ENCODE peak calls at places on chromosomes 6 and 20, in seven cellular contexts. One of them, this sample, is unnamed.

GRCh38 chr6:28769626-28770402 is 154.0 kb downstream of the TRIM27 start:
- DNase-seq in brain microvascular endothelial cell: peak; percentile 75
- DNase-seq in uterus: no peak
- DNase-seq in CD8-positive, alpha-beta T cell: no peak
- DNase-seq in transverse colon: no peak
- DNase-seq in colonic mucosa: no peak
- DNase-seq in endothelial cell of umbilical vein: no peak
- DNase-seq in this sample: no peak

GRCh38 chr6:161658216-161658615 is 384.4 kb upstream of the AGPAT4 start:
- DNase-seq in brain microvascular endothelial cell: no peak
- DNase-seq in endothelial cell of umbilical vein: no peak
- DNase-seq in transverse colon: no peak
- DNase-seq in CD8-positive, alpha-beta T cell: no peak
- DNase-seq in uterus: no peak
- DNase-seq in colonic mucosa: no peak
- DNase-seq in this sample: no peak

GRCh38 chr6:110654096-110654820 is 161.0 kb downstream of the CDK19 start:
- DNase-seq in CD8-positive, alpha-beta T cell: no peak
- DNase-seq in uterus: no peak
- DNase-seq in brain microvascular endothelial cell: no peak
- DNase-seq in transverse colon: no peak
- DNase-seq in colonic mucosa: no peak
- DNase-seq in endothelial cell of umbilical vein: no peak
- DNase-seq in this sample: no peak

GRCh38 chr6:150025201-150025917 is at the start of gene RAET1L:
- DNase-seq in transverse colon: peak; percentile 65
- DNase-seq in uterus: no peak
- DNase-seq in colonic mucosa: peak; percentile 75
- DNase-seq in brain microvascular endothelial cell: peak; percentile 24
- DNase-seq in endothelial cell of umbilical vein: peak; percentile 35
- DNase-seq in CD8-positive, alpha-beta T cell: no peak
- DNase-seq in this sample: peak; percentile 72

GRCh38 chr20:33516882-33517281 is 27.0 kb downstream of the CBFA2T2 start:
- DNase-seq in brain microvascular endothelial cell: no peak
- DNase-seq in colonic mucosa: no peak
- DNase-seq in endothelial cell of umbilical vein: peak; percentile 27
- DNase-seq in CD8-positive, alpha-beta T cell: no peak
- DNase-seq in uterus: no peak
- DNase-seq in transverse colon: no peak
- DNase-seq in this sample: no peak

GRCh38 chr20:61499859-61500258 is 247.8 kb downstream of the CDH4 start:
- DNase-seq in CD8-positive, alpha-beta T cell: no peak
- DNase-seq in uterus: no peak
- DNase-seq in brain microvascular endothelial cell: no peak
- DNase-seq in colonic mucosa: no peak
- DNase-seq in endothelial cell of umbilical vein: no peak
- DNase-seq in transverse colon: no peak
- DNase-seq in this sample: no peak

GRCh38 chr6:42043787-42044475 is 6.4 kb upstream of the TAF8 start:
- DNase-seq in brain microvascular endothelial cell: peak; percentile 82
- DNase-seq in colonic mucosa: peak; percentile 95
- DNase-seq in transverse colon: peak; percentile 92
- DNase-seq in endothelial cell of umbilical vein: peak; percentile 82
- DNase-seq in CD8-positive, alpha-beta T cell: peak; percentile 97
- DNase-seq in uterus: peak; percentile 84
- DNase-seq in this sample: peak; percentile 87

GRCh38 chr6:148873868-148874267 is 127.0 kb downstream of the UST start:
- DNase-seq in uterus: no peak
- DNase-seq in endothelial cell of umbilical vein: no peak
- DNase-seq in CD8-positive, alpha-beta T cell: no peak
- DNase-seq in brain microvascular endothelial cell: no peak
- DNase-seq in transverse colon: no peak
- DNase-seq in colonic mucosa: no peak
- DNase-seq in this sample: no peak

GRCh38 chr6:64254558-64254957 is 619.0 kb downstream of the PHF3 start:
- DNase-seq in transverse colon: no peak
- DNase-seq in CD8-positive, alpha-beta T cell: no peak
- DNase-seq in colonic mucosa: no peak
- DNase-seq in uterus: no peak
- DNase-seq in brain microvascular endothelial cell: no peak
- DNase-seq in endothelial cell of umbilical vein: peak; percentile 32
- DNase-seq in this sample: no peak

GRCh38 chr20:61589055-61589385 is 337.0 kb downstream of the CDH4 start:
- DNase-seq in CD8-positive, alpha-beta T cell: no peak
- DNase-seq in uterus: no peak
- DNase-seq in brain microvascular endothelial cell: no peak
- DNase-seq in transverse colon: no peak
- DNase-seq in endothelial cell of umbilical vein: no peak
- DNase-seq in colonic mucosa: no peak
- DNase-seq in this sample: no peak

GRCh38 chr6:52909131-52909530 is 367 bp downstream of the GSTA3 start:
- DNase-seq in transverse colon: no peak
- DNase-seq in CD8-positive, alpha-beta T cell: no peak
- DNase-seq in endothelial cell of umbilical vein: no peak
- DNase-seq in uterus: no peak
- DNase-seq in colonic mucosa: no peak
- DNase-seq in brain microvascular endothelial cell: no peak
- DNase-seq in this sample: no peak

GRCh38 chr6:24743944-24744335 is 25.0 kb upstream of the C6orf62 start:
- DNase-seq in endothelial cell of umbilical vein: no peak
- DNase-seq in brain microvascular endothelial cell: no peak
- DNase-seq in colonic mucosa: no peak
- DNase-seq in transverse colon: no peak
- DNase-seq in uterus: no peak
- DNase-seq in CD8-positive, alpha-beta T cell: no peak
- DNase-seq in this sample: no peak

GRCh38 chr6:36765943-36766648 is 68.5 kb downstream of the RAB44 start:
- DNase-seq in colonic mucosa: peak; percentile 87
- DNase-seq in CD8-positive, alpha-beta T cell: peak; percentile 80
- DNase-seq in endothelial cell of umbilical vein: peak; percentile 65
- DNase-seq in transverse colon: peak; percentile 88
- DNase-seq in brain microvascular endothelial cell: peak; percentile 80
- DNase-seq in uterus: peak; percentile 81
- DNase-seq in this sample: peak; percentile 87

GRCh38 chr20:51326241-51326819 is 216.2 kb downstream of the NFATC2 start:
- DNase-seq in uterus: peak; percentile 24
- DNase-seq in brain microvascular endothelial cell: peak; percentile 70
- DNase-seq in CD8-positive, alpha-beta T cell: peak; percentile 55
- DNase-seq in endothelial cell of umbilical vein: peak; percentile 39
- DNase-seq in colonic mucosa: peak; percentile 24
- DNase-seq in transverse colon: peak; percentile 44
- DNase-seq in this sample: no peak

GRCh38 chr6:121504227-121504626 is 68.8 kb downstream of the GJA1 start:
- DNase-seq in transverse colon: no peak
- DNase-seq in CD8-positive, alpha-beta T cell: no peak
- DNase-seq in endothelial cell of umbilical vein: peak; percentile 77
- DNase-seq in brain microvascular endothelial cell: peak; percentile 80
- DNase-seq in uterus: no peak
- DNase-seq in colonic mucosa: no peak
- DNase-seq in this sample: no peak

GRCh38 chr6:52544325-52545022 is 32.4 kb downstream of the TRAM2 start:
- DNase-seq in brain microvascular endothelial cell: no peak
- DNase-seq in uterus: no peak
- DNase-seq in CD8-positive, alpha-beta T cell: no peak
- DNase-seq in transverse colon: no peak
- DNase-seq in endothelial cell of umbilical vein: peak; percentile 48
- DNase-seq in colonic mucosa: no peak
- DNase-seq in this sample: no peak

GRCh38 chr6:32622545-32623401 is 14.4 kb upstream of the HLA-DQA1 start:
- DNase-seq in endothelial cell of umbilical vein: no peak
- DNase-seq in uterus: no peak
- DNase-seq in brain microvascular endothelial cell: no peak
- DNase-seq in colonic mucosa: peak; percentile 22
- DNase-seq in CD8-positive, alpha-beta T cell: peak; percentile 48
- DNase-seq in transverse colon: no peak
- DNase-seq in this sample: peak; percentile 50

GRCh38 chr20:51037499-51038110 is 14.7 kb upstream of the KCNG1 start:
- DNase-seq in transverse colon: no peak
- DNase-seq in CD8-positive, alpha-beta T cell: no peak
- DNase-seq in brain microvascular endothelial cell: no peak
- DNase-seq in uterus: no peak
- DNase-seq in colonic mucosa: no peak
- DNase-seq in endothelial cell of umbilical vein: no peak
- DNase-seq in this sample: no peak

GRCh38 chr20:19909696-19910095 is 107.5 kb upstream of the NAA20 start:
- DNase-seq in transverse colon: peak; percentile 46
- DNase-seq in brain microvascular endothelial cell: no peak
- DNase-seq in CD8-positive, alpha-beta T cell: no peak
- DNase-seq in uterus: peak; percentile 64
- DNase-seq in endothelial cell of umbilical vein: no peak
- DNase-seq in colonic mucosa: peak; percentile 58
- DNase-seq in this sample: peak; percentile 57

GRCh38 chr6:30107756-30108155 is 5.1 kb downstream of the TRIM31 start:
- DNase-seq in brain microvascular endothelial cell: no peak
- DNase-seq in endothelial cell of umbilical vein: no peak
- DNase-seq in transverse colon: no peak
- DNase-seq in colonic mucosa: no peak
- DNase-seq in uterus: no peak
- DNase-seq in CD8-positive, alpha-beta T cell: no peak
- DNase-seq in this sample: no peak

GRCh38 chr6:131199568-131200272 is 64.5 kb downstream of the AKAP7 start:
- DNase-seq in colonic mucosa: peak; percentile 51
- DNase-seq in CD8-positive, alpha-beta T cell: peak; percentile 70
- DNase-seq in brain microvascular endothelial cell: peak; percentile 40
- DNase-seq in uterus: no peak
- DNase-seq in endothelial cell of umbilical vein: peak; percentile 43
- DNase-seq in transverse colon: peak; percentile 43
- DNase-seq in this sample: peak; percentile 67

GRCh38 chr6:399785-400517 is 8.4 kb downstream of the IRF4 start:
- DNase-seq in endothelial cell of umbilical vein: no peak
- DNase-seq in CD8-positive, alpha-beta T cell: no peak
- DNase-seq in brain microvascular endothelial cell: no peak
- DNase-seq in colonic mucosa: no peak
- DNase-seq in transverse colon: no peak
- DNase-seq in uterus: no peak
- DNase-seq in this sample: no peak

GRCh38 chr6:148520109-148520841 is 177.6 kb downstream of the SASH1 start:
- DNase-seq in colonic mucosa: no peak
- DNase-seq in endothelial cell of umbilical vein: no peak
- DNase-seq in CD8-positive, alpha-beta T cell: no peak
- DNase-seq in uterus: no peak
- DNase-seq in transverse colon: no peak
- DNase-seq in brain microvascular endothelial cell: no peak
- DNase-seq in this sample: peak; percentile 62

GRCh38 chr6:78989191-78989590 is 88.9 kb downstream of the PHIP start:
- DNase-seq in endothelial cell of umbilical vein: no peak
- DNase-seq in colonic mucosa: no peak
- DNase-seq in transverse colon: no peak
- DNase-seq in CD8-positive, alpha-beta T cell: no peak
- DNase-seq in brain microvascular endothelial cell: no peak
- DNase-seq in uterus: no peak
- DNase-seq in this sample: no peak
- H3K36me3 ChIP-seq in endothelial cell of umbilical vein: peaks cover 25% of the 10 kb centered on the region
- H3K36me3 ChIP-seq in colonic mucosa: peaks cover 6% of the 10 kb centered on the region
- H3K36me3 ChIP-seq in transverse colon: no peaks in the 10 kb centered on the region
- H3K36me3 ChIP-seq in CD8-positive, alpha-beta T cell: peaks cover 51% of the 10 kb centered on the region
- H3K36me3 ChIP-seq in brain microvascular endothelial cell: peaks cover 36% of the 10 kb centered on the region
- H3K36me3 ChIP-seq in uterus: no peaks in the 10 kb centered on the region
- H3K36me3 ChIP-seq in this sample: peaks cover 7% of the 10 kb centered on the region

GRCh38 chr6:43221046-43221773 is 8.1 kb downstream of the DNPH1 start:
- DNase-seq in uterus: no peak
- DNase-seq in CD8-positive, alpha-beta T cell: no peak
- DNase-seq in brain microvascular endothelial cell: no peak
- DNase-seq in transverse colon: no peak
- DNase-seq in endothelial cell of umbilical vein: no peak
- DNase-seq in colonic mucosa: no peak
- DNase-seq in this sample: no peak

GRCh38 chr6:43219814-43220213 is 9.5 kb downstream of the DNPH1 start:
- DNase-seq in brain microvascular endothelial cell: no peak
- DNase-seq in CD8-positive, alpha-beta T cell: no peak
- DNase-seq in uterus: no peak
- DNase-seq in colonic mucosa: no peak
- DNase-seq in endothelial cell of umbilical vein: no peak
- DNase-seq in transverse colon: no peak
- DNase-seq in this sample: no peak

GRCh38 chr6:43220439-43220951 is 8.8 kb downstream of the DNPH1 start:
- DNase-seq in brain microvascular endothelial cell: no peak
- DNase-seq in transverse colon: no peak
- DNase-seq in endothelial cell of umbilical vein: no peak
- DNase-seq in colonic mucosa: no peak
- DNase-seq in uterus: no peak
- DNase-seq in CD8-positive, alpha-beta T cell: no peak
- DNase-seq in this sample: no peak

GRCh38 chr6:43217351-43217750 is 11.9 kb downstream of the DNPH1 start:
- DNase-seq in transverse colon: no peak
- DNase-seq in endothelial cell of umbilical vein: no peak
- DNase-seq in colonic mucosa: no peak
- DNase-seq in CD8-positive, alpha-beta T cell: no peak
- DNase-seq in brain microvascular endothelial cell: no peak
- DNase-seq in uterus: no peak
- DNase-seq in this sample: no peak

DNA sequence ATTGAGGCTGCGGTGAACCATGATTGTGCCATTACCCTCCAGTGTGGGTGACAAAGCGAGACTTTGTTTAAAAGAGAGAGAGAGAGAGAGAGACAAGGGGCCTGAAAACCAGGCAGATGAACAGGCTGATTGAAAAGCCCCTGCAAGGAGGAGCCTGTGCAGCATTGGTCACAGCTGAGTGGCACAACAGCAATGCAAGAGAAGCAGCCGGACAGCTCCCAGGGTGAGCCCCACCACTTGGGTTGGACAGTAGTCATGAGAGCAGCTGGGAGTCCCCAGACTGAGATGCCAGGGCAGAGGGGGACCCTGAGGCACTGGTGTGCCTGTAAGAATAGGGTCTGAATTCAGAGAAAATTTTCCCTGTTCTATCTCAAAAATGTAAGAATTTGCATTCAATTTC is 10.2 kb downstream of the DNPH1 start:
- DNase-seq in transverse colon: no peak
- DNase-seq in uterus: no peak
- DNase-seq in brain microvascular endothelial cell: no peak
- DNase-seq in endothelial cell of umbilical vein: no peak
- DNase-seq in colonic mucosa: no peak
- DNase-seq in CD8-positive, alpha-beta T cell: no peak
- DNase-seq in this sample: no peak
- H3K36me3 ChIP-seq in transverse colon: no peaks in the 10 kb centered on the region
- H3K36me3 ChIP-seq in uterus: no peaks in the 10 kb centered on the region
- H3K36me3 ChIP-seq in brain microvascular endothelial cell: peaks cover 3% of the 10 kb centered on the region
- H3K36me3 ChIP-seq in endothelial cell of umbilical vein: no peaks in the 10 kb centered on the region
- H3K36me3 ChIP-seq in colonic mucosa: no peaks in the 10 kb centered on the region
- H3K36me3 ChIP-seq in CD8-positive, alpha-beta T cell: peaks cover 9% of the 10 kb centered on the region
- H3K36me3 ChIP-seq in this sample: no peaks in the 10 kb centered on the region

GRCh38 chr6:151671195-151671594 is 136.3 kb upstream of the ESR1 start:
- DNase-seq in CD8-positive, alpha-beta T cell: no peak
- DNase-seq in colonic mucosa: no peak
- DNase-seq in uterus: no peak
- DNase-seq in brain microvascular endothelial cell: no peak
- DNase-seq in endothelial cell of umbilical vein: no peak
- DNase-seq in transverse colon: no peak
- DNase-seq in this sample: no peak
- H3K36me3 ChIP-seq in CD8-positive, alpha-beta T cell: no peaks in the 10 kb centered on the region
- H3K36me3 ChIP-seq in colonic mucosa: no peaks in the 10 kb centered on the region
- H3K36me3 ChIP-seq in uterus: no peaks in the 10 kb centered on the region
- H3K36me3 ChIP-seq in brain microvascular endothelial cell: no peaks in the 10 kb centered on the region
- H3K36me3 ChIP-seq in endothelial cell of umbilical vein: no peaks in the 10 kb centered on the region
- H3K36me3 ChIP-seq in transverse colon: no peaks in the 10 kb centered on the region
- H3K36me3 ChIP-seq in this sample: no peaks in the 10 kb centered on the region

DNA sequence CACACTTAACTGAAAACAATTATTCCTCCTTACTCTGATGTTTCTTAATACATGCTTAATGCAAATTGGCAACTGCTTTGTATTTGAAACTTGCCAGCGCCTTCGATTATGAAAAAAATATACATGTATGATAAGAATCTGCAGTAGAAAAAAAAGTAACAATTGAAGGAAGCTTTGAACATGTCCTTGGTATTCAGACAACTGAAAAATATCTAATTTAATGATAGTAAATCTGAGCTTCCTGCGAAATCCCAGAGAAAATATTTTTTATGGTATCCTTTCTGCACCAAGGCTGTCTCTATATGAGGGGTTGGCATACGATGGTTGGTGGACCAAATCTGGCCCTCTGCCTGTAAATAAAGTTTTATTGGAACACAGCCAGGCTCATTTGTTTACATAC is 186.2 kb downstream of the HDGFL1 start:
- DNase-seq in endothelial cell of umbilical vein: peak; percentile 56
- DNase-seq in CD8-positive, alpha-beta T cell: no peak
- DNase-seq in colonic mucosa: no peak
- DNase-seq in transverse colon: no peak
- DNase-seq in uterus: no peak
- DNase-seq in brain microvascular endothelial cell: no peak
- DNase-seq in this sample: no peak
- H3K36me3 ChIP-seq in endothelial cell of umbilical vein: no peaks in the 10 kb centered on the region
- H3K36me3 ChIP-seq in CD8-positive, alpha-beta T cell: no peaks in the 10 kb centered on the region
- H3K36me3 ChIP-seq in colonic mucosa: no peaks in the 10 kb centered on the region
- H3K36me3 ChIP-seq in transverse colon: no peaks in the 10 kb centered on the region
- H3K36me3 ChIP-seq in uterus: no peaks in the 10 kb centered on the region
- H3K36me3 ChIP-seq in brain microvascular endothelial cell: no peaks in the 10 kb centered on the region
- H3K36me3 ChIP-seq in this sample: no peaks in the 10 kb centered on the region

This sample was measured in mucosa of descending colon.